ENCODE peak calls at places on chromosomes 5 and 9, in four cellular contexts. W, H, C and Z are unnamed samples.

GRCh38 chr9:110241491-110242321 is 14.6 kb downstream of the TXN start:
- DNase-seq in W (no peak), H (no peak), C (peak), Z (no peak)

GRCh38 chr9:35518212-35518917 is 28.5 kb downstream of the RUSC2 start:
- DNase-seq in W (no peak), H (peak), C (peak), Z (peak)

GRCh38 chr5:100828756-100829342 is 74.2 kb downstream of the ST8SIA4 start:
- DNase-seq in W (no peak), H (no peak), C (no peak), Z (no peak)

GRCh38 chr5:174612686-174613085 is 111.7 kb upstream of the MSX2 start:
- DNase-seq in W (no peak), H (no peak), C (no peak), Z (no peak)

GRCh38 chr5:11390369-11390768 is 513.9 kb downstream of the CTNND2 start:
- DNase-seq in W (no peak), H (no peak), C (no peak), Z (peak)

GRCh38 chr5:95823738-95824609 is 1.4 kb upstream of the GLRX start:
- DNase-seq in W (peak), H (peak), C (peak), Z (peak)

GRCh38 chr5:159178978-159179377 is 30.4 kb downstream of the RNF145 start:
- DNase-seq in W (peak), H (peak), C (peak), Z (peak)

GRCh38 chr5:25955337-25955736 is 1083.0 kb downstream of the CDH9 start:
- DNase-seq in W (no peak), H (no peak), C (no peak), Z (no peak)

GRCh38 chr9:85212887-85213286 is 528.9 kb downstream of the AGTPBP1 start:
- DNase-seq in W (peak), H (peak), C (peak), Z (peak)

GRCh38 chr5:6448622-6449464 is at the start of gene UBE2QL1:
- DNase-seq in W (no peak), H (no peak), C (peak), Z (peak)

GRCh38 chr5:86979801-86980510 is 287.7 kb upstream of the RASA1 start:
- DNase-seq in W (peak), H (peak), C (peak), Z (peak)

GRCh38 chr5:121870489-121870888 is 18.8 kb downstream of the FTMT start:
- DNase-seq in W (peak), H (peak), C (peak), Z (peak)

DNA sequence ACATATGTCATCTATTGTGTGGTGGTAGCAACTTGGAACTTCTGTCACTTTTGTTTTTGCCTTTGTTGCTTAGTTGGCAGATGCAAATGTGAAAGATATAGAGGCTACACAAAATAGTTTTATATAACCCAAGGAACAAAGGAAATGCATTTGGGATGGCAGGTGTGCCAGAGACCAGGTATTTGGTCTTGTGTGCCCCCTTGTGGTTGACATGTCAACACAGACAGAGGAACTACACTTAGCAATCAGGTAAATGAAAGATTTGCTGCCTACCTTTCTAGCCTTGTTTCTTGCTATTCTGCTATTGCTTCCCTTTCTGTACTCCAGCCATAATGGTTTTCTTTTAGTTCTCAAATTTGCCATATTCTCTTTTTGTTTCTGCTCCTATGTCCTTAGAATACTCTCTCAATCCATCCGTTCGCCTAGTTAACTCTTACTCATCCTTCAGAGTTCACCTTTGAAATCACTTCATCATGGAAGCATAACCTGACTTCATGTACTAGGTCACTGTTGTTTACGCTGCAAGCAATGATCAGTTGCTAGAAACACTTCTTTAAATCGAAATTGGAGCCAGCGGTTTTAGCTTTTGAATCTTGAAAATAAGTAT is 119.5 kb downstream of the TRPM3 start:
- DNase-seq in W (peak), H (peak), C (peak), Z (peak)
- TF ChIP-seq CTCF in W (peak), H (peak), C (peak), Z (peak)

GRCh38 chr5:9297171-9297570 is 248.7 kb downstream of the SEMA5A start:
- DNase-seq in W (no peak), H (no peak), C (no peak), Z (no peak)
- H3K4me3 ChIP-seq in W (no peak), H (no peak), C (no peak), Z (no peak)

DNA sequence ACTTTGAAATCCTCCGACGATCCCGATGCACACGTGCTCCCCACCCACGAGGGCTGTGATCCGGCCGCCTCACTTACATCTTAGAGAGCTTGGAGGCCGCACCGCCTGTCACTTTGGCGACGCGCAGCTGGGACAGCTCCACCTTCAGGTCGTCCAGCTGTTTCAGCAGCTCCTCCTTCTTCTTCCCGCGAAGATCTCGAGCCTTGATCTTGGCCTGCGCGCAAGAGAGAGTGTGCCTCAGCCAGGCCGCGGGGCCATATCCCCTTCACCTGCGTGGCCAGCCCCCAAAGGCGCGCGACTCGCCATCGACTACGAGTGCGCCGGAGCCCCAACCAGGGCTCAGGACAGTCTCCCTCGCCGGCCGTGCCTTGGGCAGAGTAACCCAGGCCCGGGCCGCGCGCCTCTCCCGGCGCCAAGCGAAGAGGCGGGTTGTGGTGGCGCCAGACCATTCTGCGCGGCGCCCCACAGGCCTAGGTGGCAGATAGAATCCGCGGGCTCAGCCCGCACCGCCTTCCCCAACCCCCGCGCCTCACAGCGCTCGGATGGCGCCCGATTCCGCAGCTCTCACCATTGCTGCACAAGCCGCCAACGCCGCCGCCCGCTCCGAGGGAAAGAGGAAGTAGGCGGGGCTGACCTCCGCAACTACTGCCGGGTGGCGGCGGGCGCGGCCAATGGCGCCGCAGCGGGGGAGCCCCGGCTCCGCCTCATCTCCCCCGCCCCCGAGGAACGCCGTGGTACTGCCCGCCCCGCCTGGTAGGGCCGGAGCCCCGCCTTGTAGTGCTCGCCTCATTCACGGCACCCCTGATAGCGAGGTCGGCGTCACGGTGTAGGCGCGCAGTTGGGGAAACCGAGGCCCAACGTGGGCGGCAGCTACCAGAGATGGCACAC is at the start of the genes ARPC5L and RPL35:
- DNase-seq in W (peak), H (peak), C (peak), Z (peak)
- TF ChIP-seq CTCF in W (no peak), H (peak), C (no peak), Z (peak)

GRCh38 chr5:107806705-107807104 is 136.0 kb upstream of the EFNA5 start:
- DNase-seq in W (no peak), H (peak), C (no peak), Z (no peak)

GRCh38 chr5:107806271-107806670 is 135.5 kb upstream of the EFNA5 start:
- DNase-seq in W (no peak), H (no peak), C (no peak), Z (no peak)

GRCh38 chr5:107809201-107810034 is 138.7 kb upstream of the EFNA5 start:
- DNase-seq in W (no peak), H (no peak), C (peak), Z (peak)

GRCh38 chr5:107805819-107806218 is 135.1 kb upstream of the EFNA5 start:
- DNase-seq in W (no peak), H (no peak), C (no peak), Z (no peak)

DNA sequence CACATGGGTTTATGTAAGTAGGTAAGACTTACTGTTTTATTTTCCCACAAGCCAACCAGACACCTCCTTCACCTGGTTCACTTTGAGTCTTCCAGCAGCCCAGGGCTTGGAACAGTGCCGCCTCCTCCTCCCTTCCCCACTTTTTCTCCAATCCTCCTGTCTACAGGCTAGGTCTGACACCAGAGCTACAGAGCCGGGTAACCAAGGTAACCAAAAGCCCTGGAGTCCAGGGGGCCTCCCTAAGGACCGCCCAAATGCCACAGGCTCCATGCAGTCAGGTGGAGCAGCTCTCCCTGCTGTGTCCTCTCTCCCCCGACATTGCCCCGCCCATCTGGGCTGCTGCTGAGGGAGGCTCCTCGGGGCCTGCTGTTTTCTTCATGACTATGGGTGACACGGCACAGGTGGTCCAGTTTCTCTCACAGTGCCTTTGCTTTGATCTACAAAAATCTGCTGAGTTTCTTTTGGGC is 138.0 kb upstream of the EFNA5 start:
- DNase-seq in W (no peak), H (no peak), C (no peak), Z (peak)
- H3K4me3 ChIP-seq in W (no peak), H (no peak), C (no peak), Z (no peak)

GRCh38 chr5:3380689-3381088 is 214.9 kb upstream of the IRX1 start:
- DNase-seq in W (no peak), H (no peak), C (no peak), Z (no peak)
- TF ChIP-seq CTCF in W (no peak), H (no peak), C (no peak), Z (no peak)

DNA sequence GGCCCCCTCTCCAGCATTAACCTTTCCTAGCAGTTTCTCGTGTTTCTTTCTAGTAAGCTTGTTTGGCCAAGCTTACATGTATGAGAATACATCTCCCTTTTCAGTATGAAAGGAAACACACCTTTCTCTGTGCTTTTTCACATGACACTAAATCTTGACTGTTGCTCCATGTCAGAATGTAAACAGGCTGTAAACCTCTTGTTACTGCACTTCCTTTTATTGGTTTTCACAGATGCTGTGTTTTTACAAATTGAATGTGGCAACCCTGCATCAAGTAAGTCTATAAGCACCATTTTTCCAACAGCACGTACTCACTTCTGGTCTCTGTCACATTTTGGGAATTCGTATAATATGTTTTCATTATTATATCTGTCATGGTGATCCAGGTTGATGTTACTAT is 2.2 kb upstream of the CANX start:
- DNase-seq in W (peak), H (no peak), C (no peak), Z (no peak)
- H3K4me3 ChIP-seq in W (no peak), H (no peak), C (no peak), Z (no peak)